ENCODE peak calls at places on chromosomes 12 and 14, in ten cellular contexts. F, G, N, A, T, Q, C, R, U and M are unnamed samples.

GRCh38 chr12:1104088-1104800 is 113.2 kb downstream of the ERC1 start:
- DNase-seq in G (no peak), R (no peak), F (no peak), Q (no peak), N (no peak), A (no peak), C (no peak), T (no peak), U (peak; percentile 24), M (no peak)

GRCh38 chr14:68968051-68968450 is 11.1 kb downstream of the ACTN1 start:
- DNase-seq in A (no peak), R (no peak), U (peak; percentile 88), Q (no peak), N (no peak), G (no peak), C (no peak), T (no peak), F (no peak), M (no peak)

GRCh38 chr14:76331328-76332011 is 44.5 kb upstream of the ESRRB start:
- DNase-seq in Q (no peak), G (no peak), F (no peak), N (no peak), A (no peak), C (no peak), T (no peak), U (no peak), R (no peak), M (no peak)

GRCh38 chr14:75981426-75981825 is 369 bp downstream of the TGFB3 start:
- DNase-seq in R (no peak), G (no peak), U (peak; percentile 49), Q (no peak), C (no peak), T (peak; percentile 22), A (no peak), F (no peak), N (no peak), M (peak; percentile 20)

GRCh38 chr12:65948320-65949008 is 124.2 kb downstream of the HMGA2 start:
- DNase-seq in U (no peak), A (peak; percentile 76), T (peak; percentile 96), C (peak; percentile 98), N (peak; percentile 95), Q (peak; percentile 48), R (no peak), F (peak; percentile 99), G (peak; percentile 98), M (peak; percentile 95)

GRCh38 chr14:76995279-76996035 is 33.1 kb downstream of the IRF2BPL start:
- DNase-seq in Q (no peak), U (no peak), C (no peak), N (no peak), F (no peak), G (no peak), T (no peak), A (no peak), R (no peak), M (no peak)

GRCh38 chr12:124497039-124497438 is 70.4 kb downstream of the NCOR2 start:
- DNase-seq in U (no peak), R (no peak), A (no peak), T (peak; percentile 87), Q (peak; percentile 59), N (no peak), F (peak; percentile 85), C (peak; percentile 77), G (peak; percentile 82), M (no peak)

GRCh38 chr12:112352921-112353320 is 29.3 kb downstream of the HECTD4 start:
- DNase-seq in C (no peak), G (peak; percentile 8), T (no peak), N (no peak), U (no peak), Q (no peak), A (no peak), F (peak; percentile 35), R (no peak), M (peak; percentile 40)

GRCh38 chr14:33118653-33119052 is 180.0 kb downstream of the NPAS3 start:
- DNase-seq in G (no peak), U (no peak), A (no peak), C (no peak), N (no peak), R (no peak), F (no peak), Q (no peak), T (no peak), M (no peak)

GRCh38 chr12:86727151-86727550 is 471.0 kb upstream of the MGAT4C start:
- DNase-seq in T (peak; percentile 69), A (no peak), R (peak; percentile 33), C (peak; percentile 48), N (no peak), F (peak; percentile 68), G (peak; percentile 66), U (no peak), Q (no peak), M (peak; percentile 48)

GRCh38 chr12:14191612-14192011 is 173.9 kb upstream of the ATF7IP start:
- DNase-seq in F (no peak), A (no peak), G (no peak), U (no peak), T (no peak), R (no peak), Q (no peak), C (no peak), N (no peak), M (no peak)
- H3K4me3 ChIP-seq in F (no peak overlapping the region), A (no peak overlapping the region), G (no peak overlapping the region), U (no peak overlapping the region), T (no peak overlapping the region), R (no peak overlapping the region), Q (no peak overlapping the region), C (no peak overlapping the region), N (no peak overlapping the region), M (no peak overlapping the region)

GRCh38 chr14:102925646-102926045 is 3.2 kb downstream of the AMN start:
- DNase-seq in G (no peak), F (no peak), Q (no peak), R (no peak), T (no peak), C (no peak), N (no peak), A (no peak), U (no peak), M (no peak)

GRCh38 chr14:102928412-102929348 is 6.2 kb downstream of the AMN start:
- DNase-seq in R (no peak), G (peak; percentile 59), A (peak; percentile 43), T (no peak), N (no peak), F (peak; percentile 45), C (peak; percentile 73), U (peak; percentile 88), Q (peak; percentile 60), M (peak; percentile 63)

GRCh38 chr14:102926104-102926503 is 3.6 kb downstream of the AMN start:
- DNase-seq in F (no peak), C (no peak), R (no peak), Q (no peak), A (no peak), N (no peak), G (no peak), U (no peak), T (no peak), M (no peak)

GRCh38 chr14:102927878-102928411 is 5.5 kb downstream of the AMN start:
- DNase-seq in G (no peak), Q (no peak), A (no peak), T (no peak), N (no peak), F (no peak), U (no peak), C (peak; percentile 25), R (no peak), M (no peak)

DNA sequence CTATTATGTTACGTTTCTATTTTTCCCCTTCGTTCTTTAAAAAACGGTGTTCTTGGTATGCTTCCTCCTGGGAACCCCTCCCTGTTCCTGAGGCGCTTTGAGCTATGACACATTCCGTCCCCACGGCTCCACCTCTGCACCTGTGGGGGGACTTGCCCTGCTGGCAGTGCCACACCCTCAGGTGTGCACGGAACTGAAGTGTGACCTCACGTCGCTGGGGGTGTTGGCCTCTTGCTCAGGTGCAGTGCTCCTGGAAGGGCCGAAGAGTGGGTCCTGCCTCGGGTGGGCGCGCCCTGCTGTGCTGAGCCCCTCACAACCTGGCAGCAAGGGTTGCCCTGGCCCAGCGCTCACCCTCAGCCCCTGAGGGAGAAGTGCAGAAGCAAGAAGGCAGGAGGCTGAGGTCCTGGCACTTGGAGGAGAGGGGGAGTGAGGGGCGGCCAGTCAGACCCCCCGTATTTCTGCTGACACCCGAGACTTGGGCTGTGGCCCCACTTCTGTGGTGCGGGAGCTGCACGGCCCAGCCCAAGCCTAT is 4.9 kb downstream of the AMN start:
- DNase-seq in Q (no peak), F (no peak), C (no peak), A (no peak), N (no peak), U (no peak), G (no peak), T (no peak), R (no peak), M (peak; percentile 74)
- TF ChIP-seq CTCF in Q (no peak), F (no peak), C (no peak), A (no peak), N (no peak), U (no peak), G (no peak), T (no peak), R (no peak), M (no peak)

GRCh38 chr12:52760623-52761022 is 16.5 kb downstream of the KRT76 start:
- DNase-seq in U (no peak), C (no peak), R (no peak), N (no peak), A (no peak), G (no peak), Q (no peak), T (no peak), F (no peak), M (no peak)
- H3K4me3 ChIP-seq in U (no peak overlapping the region), C (no peak overlapping the region), R (no peak overlapping the region), N (no peak overlapping the region), A (no peak overlapping the region), G (no peak overlapping the region), Q (no peak overlapping the region), T (no peak overlapping the region), F (no peak overlapping the region), M (no peak overlapping the region)

GRCh38 chr14:102293784-102294183 is 11.2 kb downstream of the MOK start:
- DNase-seq in A (no peak), C (peak; percentile 69), F (peak; percentile 63), N (no peak), T (peak; percentile 72), R (no peak), U (no peak), G (peak; percentile 64), Q (no peak), M (no peak)

GRCh38 chr14:102292446-102292845 is 12.5 kb downstream of the MOK start:
- DNase-seq in C (no peak), T (no peak), U (no peak), R (no peak), N (no peak), A (no peak), G (no peak), F (no peak), Q (no peak), M (no peak)

GRCh38 chr14:102297436-102298170 is 7.4 kb downstream of the MOK start:
- DNase-seq in F (no peak), R (no peak), G (no peak), A (no peak), C (no peak), T (no peak), N (no peak), Q (no peak), U (no peak), M (no peak)

DNA sequence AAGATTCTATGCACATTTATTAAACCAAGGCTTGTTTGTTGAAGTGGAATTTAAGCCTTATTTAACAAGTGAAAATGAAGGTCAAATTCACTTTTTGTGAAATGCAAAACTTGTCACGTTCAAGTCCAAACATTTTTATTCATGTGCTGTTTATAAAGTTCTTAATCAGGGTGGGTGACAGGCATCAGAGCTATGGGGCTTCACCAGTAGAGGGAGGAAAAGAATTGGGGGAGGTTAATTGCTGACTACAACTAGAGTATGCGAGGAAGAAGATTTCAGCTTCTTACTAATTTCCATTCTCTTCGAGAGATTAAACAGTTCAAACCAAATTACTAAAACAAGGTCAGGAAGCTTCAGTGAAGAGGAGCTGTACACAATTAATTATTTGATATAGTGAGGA is 9.7 kb downstream of the MOK start:
- DNase-seq in G (peak; percentile 51), U (no peak), C (peak; percentile 43), N (no peak), Q (no peak), T (peak; percentile 64), F (peak; percentile 50), R (no peak), A (no peak), M (no peak)
- TF ChIP-seq CTCF in G (peak; percentile 62), U (no peak), C (peak; percentile 51), N (peak; percentile 43), Q (no peak), T (peak; percentile 61), F (peak; percentile 58), R (peak; percentile 17), A (no peak), M (peak; percentile 24)